ENCODE peak calls at places on chromosomes 12 and 14, in four cellular contexts. V, M, I and T are unnamed samples.

GRCh38 chr12:4271433-4272013 is 2.0 kb upstream of the CCND2 start:
- DNase-seq in V (no peak), M (no peak), I (no peak), T (no peak)

GRCh38 chr14:55588259-55588699 is 8.3 kb downstream of the KTN1 start:
- DNase-seq in V (no peak), M (no peak), I (no peak), T (no peak)

GRCh38 chr12:52032431-52032796 is 18.8 kb upstream of the NR4A1 start:
- DNase-seq in V (no peak), M (peak), I (peak), T (peak)

GRCh38 chr12:123089631-123090353 is 61.1 kb downstream of the PITPNM2 start:
- DNase-seq in V (no peak), M (no peak), I (no peak), T (no peak)

GRCh38 chr14:96783306-96784224 is 13.6 kb upstream of the VRK1 start:
- DNase-seq in V (no peak), M (no peak), I (no peak), T (no peak)

GRCh38 chr14:55514819-55515470 is 65.1 kb upstream of the KTN1 start:
- DNase-seq in V (no peak), M (no peak), I (peak), T (no peak)

GRCh38 chr12:128613821-128614220 is 209.9 kb downstream of the SLC15A4 start:
- DNase-seq in V (peak), M (no peak), I (no peak), T (no peak)

GRCh38 chr14:64092940-64093339 is 201.2 kb downstream of the ESR2 start:
- DNase-seq in V (no peak), M (no peak), I (no peak), T (no peak)

GRCh38 chr12:77685112-77685511 is 145.6 kb upstream of the NAV3 start:
- DNase-seq in V (peak), M (no peak), I (peak), T (peak)

GRCh38 chr14:89996963-89997362 is 41.2 kb downstream of the TDP1 start:
- DNase-seq in V (no peak), M (no peak), I (no peak), T (no peak)

GRCh38 chr14:91385227-91385626 is 32.4 kb downstream of the CCDC88C start:
- DNase-seq in V (no peak), M (no peak), I (no peak), T (no peak)

GRCh38 chr14:103710771-103711392 is 4.4 kb downstream of the XRCC3 start:
- DNase-seq in V (no peak), M (no peak), I (no peak), T (no peak)

GRCh38 chr12:94807951-94808350 is 157.6 kb upstream of the TMCC3 start:
- DNase-seq in V (no peak), M (no peak), I (no peak), T (no peak)

GRCh38 chr14:74979029-74979428 is 23.6 kb upstream of the PGF start:
- DNase-seq in V (no peak), M (no peak), I (no peak), T (no peak)

DNA sequence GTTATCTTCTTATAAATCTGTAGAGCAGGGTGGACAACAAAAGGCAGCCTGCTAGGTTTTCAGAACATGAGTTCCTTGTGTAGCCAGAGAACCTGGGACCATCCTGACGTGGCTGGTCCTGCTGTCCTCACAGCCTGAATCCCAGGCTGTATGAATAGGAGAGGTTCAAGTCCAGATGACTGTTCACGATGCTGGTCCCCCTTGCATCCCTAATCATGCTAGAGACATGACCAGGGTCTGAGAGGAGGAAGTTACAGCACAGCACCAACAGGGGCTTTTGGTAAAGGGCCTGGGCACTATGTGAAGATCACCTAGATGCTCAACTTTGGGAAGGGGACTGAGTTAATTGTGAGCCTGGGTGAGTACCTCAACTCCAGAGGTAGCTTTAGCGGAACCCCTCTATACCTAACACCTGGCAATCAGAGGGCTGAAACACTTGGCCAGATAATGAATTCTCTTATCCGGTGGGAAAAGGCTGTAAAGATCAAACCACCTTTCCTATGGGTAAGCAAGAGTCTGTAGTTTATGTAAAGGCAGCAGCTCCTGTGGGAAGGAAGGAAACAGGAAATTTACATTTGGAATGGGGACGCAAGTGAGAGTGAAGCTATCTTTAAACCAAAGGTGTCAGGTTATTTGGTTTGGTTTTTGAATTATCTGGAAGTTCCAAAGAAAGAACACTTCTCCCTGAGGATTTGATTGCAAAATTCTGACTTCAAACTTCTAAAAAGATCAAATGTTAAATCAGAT is 112.8 kb downstream of the DAD1 start:
- DNase-seq in V (no peak), M (no peak), I (no peak), T (no peak)
- TF ChIP-seq CTCF in V (no peak), M (no peak), I (no peak), T (no peak)

GRCh38 chr14:105093426-105094192 is 28.4 kb upstream of the GPR132 start:
- DNase-seq in V (peak), M (no peak), I (peak), T (no peak)
- TF ChIP-seq CTCF in V (peak), M (no peak), I (peak), T (no peak)

GRCh38 chr14:86035882-86036281 is 505.9 kb downstream of the FLRT2 start:
- DNase-seq in V (peak), M (no peak), I (peak), T (no peak)

DNA sequence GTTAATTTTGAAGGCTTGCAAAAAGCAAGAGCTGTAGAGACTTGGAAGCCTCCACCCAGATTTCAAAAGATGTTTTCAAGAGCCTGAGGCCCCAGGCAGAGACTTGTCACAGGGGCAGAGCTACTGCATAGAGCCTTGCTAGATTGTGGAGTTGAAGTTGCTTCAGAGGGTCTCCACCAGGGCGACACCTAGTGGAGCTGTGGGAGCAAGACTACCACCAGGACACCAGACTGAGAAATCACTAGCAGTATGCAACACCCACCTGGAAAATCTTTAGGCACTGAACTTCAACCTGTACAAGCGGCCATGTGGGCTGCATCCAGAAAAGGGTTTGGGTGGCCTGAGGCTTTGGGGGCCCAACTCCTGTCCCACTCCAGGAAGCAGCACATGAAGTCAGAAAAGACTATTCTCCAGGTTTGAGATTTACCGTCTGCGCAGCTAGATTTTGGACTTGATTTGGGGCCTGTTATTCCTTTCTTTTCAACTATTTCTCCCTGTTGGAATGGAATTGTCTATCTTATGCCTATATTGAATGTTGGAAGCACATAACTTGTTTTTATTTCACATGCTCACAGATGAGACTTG is 508.5 kb downstream of the FLRT2 start:
- DNase-seq in V (peak), M (no peak), I (peak), T (peak)
- TF ChIP-seq CTCF in V (peak), M (peak), I (peak), T (peak)

DNA sequence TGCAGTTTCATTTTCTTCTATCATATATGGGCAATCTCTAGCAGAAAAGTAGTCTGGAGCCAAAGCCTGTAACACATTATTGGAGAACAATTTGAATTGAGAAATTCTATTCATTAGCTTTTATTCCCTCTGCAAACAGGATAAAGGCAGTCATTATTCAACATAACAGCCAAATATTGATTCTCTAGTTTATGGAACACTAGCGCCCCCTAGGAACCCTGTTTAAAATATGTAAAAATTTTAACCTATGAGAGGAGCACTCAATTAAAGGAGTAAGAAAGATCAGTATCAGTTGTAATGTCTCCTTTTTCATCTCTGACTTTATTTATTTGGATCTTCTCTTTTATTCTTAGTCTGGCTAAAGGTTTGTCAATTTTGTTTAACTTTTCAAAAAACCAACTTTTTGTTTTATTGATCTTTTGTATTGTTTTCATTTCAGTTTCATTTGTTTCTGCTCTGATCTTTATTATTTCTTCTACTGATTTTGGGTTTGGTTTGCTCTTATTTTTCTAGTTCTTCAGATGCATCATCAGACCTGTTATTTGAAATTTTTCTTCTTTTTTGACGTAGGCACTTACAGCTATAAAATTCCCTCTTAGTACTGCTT is 4.8 kb upstream of the LMNTD1 start:
- DNase-seq in V (no peak), M (no peak), I (peak), T (no peak)
- TF ChIP-seq CTCF in V (peak), M (no peak), I (peak), T (no peak)

DNA sequence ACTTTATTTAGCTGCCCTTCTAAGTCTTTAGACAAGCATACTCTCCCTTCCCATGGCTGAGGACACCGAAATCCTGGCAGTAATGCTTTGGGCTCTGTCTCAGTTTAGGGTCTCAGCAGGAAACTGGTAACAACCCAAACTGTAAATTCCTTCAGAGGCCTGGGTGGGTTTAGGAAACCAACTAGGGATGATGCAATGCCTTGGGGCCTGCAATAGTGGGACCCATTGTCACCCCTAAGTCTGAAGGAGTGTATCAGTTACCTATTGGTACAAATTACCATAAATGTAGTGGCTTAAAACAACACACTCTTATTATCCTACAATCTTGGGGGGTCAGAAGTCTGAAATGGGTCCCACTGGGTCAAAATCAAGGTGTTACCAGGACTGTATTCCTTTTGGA is 36.0 kb downstream of the DHRS2 start:
- DNase-seq in V (no peak), M (no peak), I (no peak), T (no peak)
- TF ChIP-seq CTCF in V (no peak), M (no peak), I (no peak), T (no peak)

GRCh38 chr14:21734457-21735074 is 60.9 kb upstream of the OR4E1 start:
- DNase-seq in V (no peak), M (no peak), I (peak), T (no peak)
- TF ChIP-seq CTCF in V (peak), M (no peak), I (peak), T (no peak)

GRCh38 chr14:33254876-33255275 is 316.2 kb downstream of the NPAS3 start:
- DNase-seq in V (no peak), M (no peak), I (no peak), T (no peak)

GRCh38 chr14:33254342-33254741 is 315.7 kb downstream of the NPAS3 start:
- DNase-seq in V (no peak), M (no peak), I (no peak), T (no peak)

DNA sequence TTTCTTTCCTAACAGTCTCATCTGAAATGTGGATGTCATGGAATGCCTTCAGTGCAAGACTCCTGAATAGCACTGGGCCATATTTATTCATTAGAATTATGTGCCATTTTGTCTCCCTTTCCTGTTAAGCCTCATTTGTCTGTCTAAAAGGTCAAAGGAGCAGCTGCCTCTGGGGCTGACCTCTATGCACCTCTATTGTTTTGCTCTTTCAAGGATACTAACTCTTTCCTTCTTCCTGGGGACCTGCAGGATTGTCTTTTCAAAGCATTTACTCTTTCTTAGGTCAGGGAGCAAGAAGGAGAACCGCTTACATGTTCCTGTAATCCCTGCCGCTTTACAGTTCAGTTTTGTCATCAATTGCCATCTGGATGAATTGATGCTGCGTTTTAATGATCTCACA is 310.7 kb downstream of the NPAS3 start:
- DNase-seq in V (no peak), M (no peak), I (no peak), T (no peak)
- TF ChIP-seq CTCF in V (no peak), M (no peak), I (no peak), T (no peak)

GRCh38 chr12:32365473-32366064 is 33.8 kb upstream of the FGD4 start:
- DNase-seq in V (peak), M (no peak), I (peak), T (no peak)
- TF ChIP-seq CTCF in V (peak), M (peak), I (peak), T (peak)

GRCh38 chr14:60184597-60185555 is 19.7 kb upstream of the DHRS7 start:
- DNase-seq in V (no peak), M (no peak), I (peak), T (no peak)

GRCh38 chr14:60179296-60179924 is 14.2 kb upstream of the DHRS7 start:
- DNase-seq in V (no peak), M (no peak), I (no peak), T (no peak)

GRCh38 chr14:60183138-60183537 is 17.9 kb upstream of the DHRS7 start:
- DNase-seq in V (no peak), M (no peak), I (no peak), T (no peak)

GRCh38 chr14:60188115-60188514 is 22.9 kb upstream of the DHRS7 start:
- DNase-seq in V (no peak), M (no peak), I (peak), T (no peak)

DNA sequence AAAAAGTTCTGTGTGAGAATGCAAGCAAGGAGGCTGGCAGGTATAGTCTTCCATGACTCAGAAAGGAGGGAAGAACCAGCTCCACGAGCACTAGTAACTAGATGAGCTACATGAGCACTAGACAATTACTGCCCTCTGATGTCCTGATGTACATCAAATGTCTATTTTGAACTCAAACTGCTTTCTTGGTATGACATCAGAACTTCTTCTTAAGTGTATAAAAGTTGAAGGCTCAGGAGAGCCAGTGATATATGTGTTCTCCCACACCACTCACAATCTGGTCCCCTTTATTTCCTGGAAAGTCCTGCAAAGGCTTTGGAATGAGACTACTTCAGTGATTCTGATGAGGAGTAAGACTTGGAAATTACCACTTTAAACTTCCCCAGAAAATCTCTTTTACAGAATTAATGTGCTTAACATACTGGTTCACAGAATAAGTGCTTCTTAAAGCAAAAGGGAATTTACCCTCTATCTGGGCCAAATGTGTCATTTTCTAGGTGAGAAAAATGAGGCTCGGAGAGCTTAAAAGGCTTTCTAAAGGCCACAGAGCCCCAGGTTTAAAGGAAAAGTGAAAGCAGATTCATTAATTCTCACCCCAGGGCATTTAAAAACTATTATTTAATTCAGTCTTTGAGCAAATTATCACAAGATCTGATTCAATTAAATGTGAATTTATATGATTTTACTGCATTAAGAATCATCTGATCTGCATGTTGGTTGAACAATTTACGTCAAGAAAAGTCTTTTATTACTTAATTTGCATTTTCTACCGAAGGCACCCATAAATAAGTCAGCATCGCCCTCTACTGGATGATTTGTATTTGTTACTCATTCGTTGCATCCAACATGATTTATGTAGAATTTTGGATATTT is 18.8 kb upstream of the DHRS7 start:
- DNase-seq in V (no peak), M (no peak), I (peak), T (no peak)
- TF ChIP-seq CTCF in V (peak), M (peak), I (peak), T (peak)

GRCh38 chr14:62079035-62079434 is 316.8 kb downstream of the SNAPC1 start:
- DNase-seq in V (no peak), M (no peak), I (peak), T (no peak)

GRCh38 chr14:62082779-62083178 is 320.6 kb downstream of the SNAPC1 start:
- DNase-seq in V (no peak), M (no peak), I (no peak), T (no peak)

GRCh38 chr14:62081012-62081612 is 318.9 kb downstream of the SNAPC1 start:
- DNase-seq in V (no peak), M (no peak), I (no peak), T (no peak)

GRCh38 chr14:62084020-62084419 is 321.8 kb downstream of the SNAPC1 start:
- DNase-seq in V (no peak), M (no peak), I (no peak), T (no peak)

GRCh38 chr14:62081956-62082355 is 319.7 kb downstream of the SNAPC1 start:
- DNase-seq in V (no peak), M (no peak), I (no peak), T (no peak)
- TF ChIP-seq CTCF in V (no peak), M (no peak), I (no peak), T (no peak)